ENCODE peak calls at places on chromosomes 1 and 21, in ten cellular contexts. O is NCI-H748 treated with DMSO at 0.1 percent for 48 hours; B is B cell; M is tibial artery; D is activated naive CD8-positive, alpha-beta T cell treated with anti-CD3 and anti-CD28 coated beads, Interleukin-2, amount 50 U/mL, for 24 hours; K is GDM1; X is sigmoid colon; R is NCI-H226; P is progenitor cell of endocrine pancreas; W is NCI-H2171 treated with DMSO at 0.1 percent for 48 hours. U is an unnamed sample.

GRCh38 chr1:1678581-1679380 is 13.8 kb downstream of the SLC35E2B start:
- DNase-seq in P (no peak), D (peak; percentile 47), B (peak; percentile 57), M (peak; percentile 48), R (no peak), X (peak; percentile 61), K (no peak), O (no peak), W (no peak), U (peak; percentile 51)

GRCh38 chr1:179677882-179678281 is 65.2 kb upstream of the FAM163A start:
- DNase-seq in P (no peak), W (no peak), D (no peak), O (no peak), M (no peak), X (no peak), B (no peak), R (no peak), K (no peak), U (no peak)

GRCh38 chr1:81679972-81680371 is 120.8 kb upstream of the ADGRL2 start:
- DNase-seq in B (no peak), K (no peak), X (peak; percentile 65), R (peak; percentile 41), M (no peak), P (no peak), W (peak; percentile 30), D (no peak), O (no peak), U (no peak)

GRCh38 chr1:182185822-182186756 is 124.6 kb upstream of the ZNF648 start:
- DNase-seq in B (no peak), W (peak; percentile 62), O (no peak), M (no peak), X (no peak), R (peak; percentile 92), K (no peak), D (no peak), P (no peak), U (no peak)

GRCh38 chr1:18452550-18452949 is 28.2 kb upstream of the KLHDC7A start:
- DNase-seq in P (no peak), W (peak; percentile 67), R (no peak), X (no peak), M (no peak), K (no peak), D (no peak), B (no peak), O (no peak), U (no peak)

GRCh38 chr1:164706596-164706995 is 147.6 kb downstream of the PBX1 start:
- DNase-seq in W (no peak), K (no peak), D (no peak), O (no peak), P (no peak), R (no peak), B (no peak), X (no peak), M (no peak), U (no peak)

GRCh38 chr1:182400567-182400966 is at the start of gene TEDDM1:
- DNase-seq in R (no peak), P (no peak), K (no peak), W (no peak), B (no peak), X (no peak), D (no peak), M (no peak), O (no peak), U (no peak)

GRCh38 chr21:43467785-43468184 is 40.9 kb upstream of the SIK1 start:
- DNase-seq in K (no peak), D (peak; percentile 2), R (no peak), P (no peak), X (peak; percentile 7), M (no peak), O (no peak), W (no peak), B (no peak), U (no peak)

GRCh38 chr1:10625554-10625953 is 150.8 kb downstream of the PEX14 start:
- DNase-seq in R (no peak), W (no peak), M (peak; percentile 45), O (no peak), D (no peak), X (peak; percentile 52), B (no peak), P (no peak), K (no peak), U (no peak)

GRCh38 chr1:51564124-51564523 is 45.1 kb upstream of the EPS15 start:
- DNase-seq in K (no peak), M (no peak), B (no peak), X (no peak), W (no peak), O (no peak), R (peak; percentile 55), D (no peak), P (no peak), U (no peak)